ENCODE peak calls at places on chromosome 10, in nine cellular contexts. One of them, this sample, is unnamed.

GRCh38 chr10:132395704-132396494 is 1.1 kb upstream of the PWWP2B start:
- DNase-seq in transverse colon: peak; percentile 82
- DNase-seq in spleen: peak; percentile 95
- DNase-seq in ovary: peak; percentile 92
- DNase-seq in sigmoid colon: peak; percentile 90
- DNase-seq in K562: peak; percentile 43
- DNase-seq in A549: peak; percentile 40
- DNase-seq in HCT116: no peak
- DNase-seq in heart left ventricle: peak; percentile 81
- DNase-seq in this sample: peak; percentile 18

GRCh38 chr10:11416974-11417373 is 194.5 kb downstream of the USP6NL start:
- DNase-seq in transverse colon: no peak
- DNase-seq in spleen: no peak
- DNase-seq in ovary: no peak
- DNase-seq in sigmoid colon: no peak
- DNase-seq in K562: no peak
- DNase-seq in A549: no peak
- DNase-seq in HCT116: no peak
- DNase-seq in heart left ventricle: no peak
- DNase-seq in this sample: no peak

GRCh38 chr10:129023057-129023456 is 444.0 kb upstream of the MGMT start:
- DNase-seq in transverse colon: no peak
- DNase-seq in spleen: no peak
- DNase-seq in ovary: no peak
- DNase-seq in sigmoid colon: peak; percentile 74
- DNase-seq in K562: no peak
- DNase-seq in A549: no peak
- DNase-seq in HCT116: no peak
- DNase-seq in heart left ventricle: peak; percentile 71
- DNase-seq in this sample: no peak

GRCh38 chr10:78164687-78165086 is 131.0 kb downstream of the RPS24 start:
- DNase-seq in transverse colon: no peak
- DNase-seq in spleen: no peak
- DNase-seq in ovary: no peak
- DNase-seq in sigmoid colon: no peak
- DNase-seq in K562: no peak
- DNase-seq in A549: no peak
- DNase-seq in HCT116: no peak
- DNase-seq in heart left ventricle: no peak
- DNase-seq in this sample: no peak

GRCh38 chr10:30357075-30357801 is 8.2 kb upstream of the MTPAP start:
- DNase-seq in transverse colon: peak; percentile 50
- DNase-seq in spleen: peak; percentile 65
- DNase-seq in ovary: no peak
- DNase-seq in sigmoid colon: no peak
- DNase-seq in K562: no peak
- DNase-seq in A549: no peak
- DNase-seq in HCT116: no peak
- DNase-seq in heart left ventricle: no peak
- DNase-seq in this sample: no peak

GRCh38 chr10:22317121-22317370 is 858 bp downstream of the COMMD3 start:
- DNase-seq in transverse colon: peak; percentile 48
- DNase-seq in spleen: no peak
- DNase-seq in ovary: no peak
- DNase-seq in sigmoid colon: no peak
- DNase-seq in K562: no peak
- DNase-seq in A549: no peak
- DNase-seq in HCT116: no peak
- DNase-seq in heart left ventricle: no peak
- DNase-seq in this sample: no peak

GRCh38 chr10:110363572-110364411 is 59.1 kb upstream of the SMNDC1 start:
- DNase-seq in transverse colon: peak; percentile 24
- DNase-seq in spleen: no peak
- DNase-seq in ovary: no peak
- DNase-seq in sigmoid colon: no peak
- DNase-seq in K562: no peak
- DNase-seq in A549: no peak
- DNase-seq in HCT116: no peak
- DNase-seq in heart left ventricle: no peak
- DNase-seq in this sample: no peak

GRCh38 chr10:58740620-58741369 is 228.1 kb downstream of the BICC1 start:
- DNase-seq in transverse colon: no peak
- DNase-seq in spleen: no peak
- DNase-seq in ovary: no peak
- DNase-seq in sigmoid colon: no peak
- DNase-seq in K562: no peak
- DNase-seq in A549: no peak
- DNase-seq in HCT116: no peak
- DNase-seq in heart left ventricle: no peak
- DNase-seq in this sample: no peak

GRCh38 chr10:121956111-121957061 is 18.6 kb downstream of the NSMCE4A start:
- DNase-seq in transverse colon: no peak
- DNase-seq in spleen: no peak
- DNase-seq in ovary: no peak
- DNase-seq in sigmoid colon: no peak
- DNase-seq in K562: no peak
- DNase-seq in A549: no peak
- DNase-seq in HCT116: no peak
- DNase-seq in heart left ventricle: no peak
- DNase-seq in this sample: no peak

GRCh38 chr10:99538287-99538917 is 5.7 kb downstream of the NKX2-3 start:
- DNase-seq in transverse colon: no peak
- DNase-seq in spleen: no peak
- DNase-seq in ovary: no peak
- DNase-seq in sigmoid colon: no peak
- DNase-seq in K562: no peak
- DNase-seq in A549: no peak
- DNase-seq in HCT116: no peak
- DNase-seq in heart left ventricle: no peak
- DNase-seq in this sample: no peak

GRCh38 chr10:129954916-129955315 is 9.2 kb downstream of the EBF3 start:
- DNase-seq in transverse colon: no peak
- DNase-seq in spleen: no peak
- DNase-seq in ovary: no peak
- DNase-seq in sigmoid colon: no peak
- DNase-seq in K562: no peak
- DNase-seq in A549: no peak
- DNase-seq in HCT116: no peak
- DNase-seq in heart left ventricle: no peak
- DNase-seq in this sample: no peak

GRCh38 chr10:27360581-27361172 is 120.1 kb upstream of the ACBD5 start:
- DNase-seq in transverse colon: peak; percentile 81
- DNase-seq in spleen: peak; percentile 91
- DNase-seq in ovary: peak; percentile 52
- DNase-seq in sigmoid colon: peak; percentile 86
- DNase-seq in K562: peak; percentile 70
- DNase-seq in A549: peak; percentile 81
- DNase-seq in HCT116: peak; percentile 68
- DNase-seq in heart left ventricle: peak; percentile 67
- DNase-seq in this sample: peak; percentile 87

GRCh38 chr10:90968448-90969086 is 47.7 kb upstream of the ANKRD1 start:
- DNase-seq in transverse colon: no peak
- DNase-seq in spleen: no peak
- DNase-seq in ovary: no peak
- DNase-seq in sigmoid colon: no peak
- DNase-seq in K562: no peak
- DNase-seq in A549: peak; percentile 31
- DNase-seq in HCT116: no peak
- DNase-seq in heart left ventricle: no peak
- DNase-seq in this sample: no peak

GRCh38 chr10:29067161-29067560 is 221.7 kb upstream of the LYZL1 start:
- DNase-seq in transverse colon: no peak
- DNase-seq in spleen: no peak
- DNase-seq in ovary: no peak
- DNase-seq in sigmoid colon: no peak
- DNase-seq in K562: no peak
- DNase-seq in A549: no peak
- DNase-seq in HCT116: no peak
- DNase-seq in heart left ventricle: no peak
- DNase-seq in this sample: no peak

DNA sequence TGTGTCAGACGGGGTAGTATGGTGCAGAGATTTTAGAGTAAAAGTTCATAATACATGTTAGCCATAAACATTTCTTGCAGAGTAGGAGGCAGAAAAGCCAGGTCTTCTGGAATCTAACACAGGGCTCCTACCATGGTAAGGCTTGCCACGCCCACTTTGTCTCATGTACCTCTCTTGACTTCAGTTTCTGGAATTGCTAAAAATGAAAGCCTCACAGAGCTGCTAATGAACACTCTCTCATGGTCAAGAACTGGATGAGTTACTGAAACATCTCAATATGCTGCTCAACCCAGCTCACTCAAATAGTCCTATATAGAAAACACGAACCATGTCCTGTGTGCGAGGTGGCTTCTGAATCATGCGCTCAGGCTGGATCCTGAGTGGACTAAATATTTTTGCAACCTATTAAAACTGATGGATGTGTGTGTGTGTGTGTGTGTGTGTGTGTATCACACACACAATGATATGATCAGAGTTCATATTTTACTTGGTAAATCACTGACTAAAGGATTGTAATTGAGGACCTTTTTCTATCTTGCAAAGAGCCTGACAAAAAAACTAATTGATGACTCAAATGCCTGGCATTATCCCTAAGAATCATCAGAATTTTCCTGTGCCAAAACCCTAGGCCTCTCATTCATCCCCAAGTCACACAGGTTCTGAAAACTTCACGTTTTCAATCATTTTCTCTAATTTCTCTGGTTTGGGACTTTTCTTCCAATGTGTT is 1306.6 kb downstream of the XPNPEP1 start:
- DNase-seq in transverse colon: no peak
- DNase-seq in spleen: no peak
- DNase-seq in ovary: no peak
- DNase-seq in sigmoid colon: no peak
- DNase-seq in K562: no peak
- DNase-seq in A549: no peak
- DNase-seq in HCT116: no peak
- DNase-seq in heart left ventricle: no peak
- DNase-seq in this sample: no peak
- TF ChIP-seq POLR2A in transverse colon: no peak
- TF ChIP-seq POLR2A in spleen: no peak
- TF ChIP-seq POLR2A in ovary: no peak
- TF ChIP-seq POLR2A in sigmoid colon: no peak
- TF ChIP-seq POLR2A in K562: no peak
- TF ChIP-seq POLR2A in A549: no peak
- TF ChIP-seq POLR2A in HCT116: no peak
- TF ChIP-seq POLR2A in heart left ventricle: no peak
- TF ChIP-seq POLR2A in this sample: no peak

GRCh38 chr10:79443338-79444242 is 1.8 kb downstream of the ZCCHC24 start:
- DNase-seq in transverse colon: no peak
- DNase-seq in spleen: peak; percentile 75
- DNase-seq in ovary: no peak
- DNase-seq in sigmoid colon: no peak
- DNase-seq in K562: no peak
- DNase-seq in A549: no peak
- DNase-seq in HCT116: no peak
- DNase-seq in heart left ventricle: no peak
- DNase-seq in this sample: peak; percentile 22

GRCh38 chr10:79445708-79446450 is 455 bp upstream of the ZCCHC24 start:
- DNase-seq in transverse colon: peak; percentile 96
- DNase-seq in spleen: peak; percentile 99
- DNase-seq in ovary: peak; percentile 98
- DNase-seq in sigmoid colon: peak; percentile 99
- DNase-seq in K562: peak; percentile 98
- DNase-seq in A549: peak; percentile 95
- DNase-seq in HCT116: peak; percentile 92
- DNase-seq in heart left ventricle: peak; percentile 98
- DNase-seq in this sample: peak; percentile 96

GRCh38 chr10:79446451-79447020 is 1.1 kb upstream of the ZCCHC24 start:
- DNase-seq in transverse colon: peak; percentile 58
- DNase-seq in spleen: peak; percentile 92
- DNase-seq in ovary: peak; percentile 85
- DNase-seq in sigmoid colon: peak; percentile 91
- DNase-seq in K562: peak; percentile 88
- DNase-seq in A549: no peak
- DNase-seq in HCT116: no peak
- DNase-seq in heart left ventricle: peak; percentile 81
- DNase-seq in this sample: peak; percentile 43

GRCh38 chr10:79445217-79445707 is at the start of gene ZCCHC24:
- DNase-seq in transverse colon: peak; percentile 58
- DNase-seq in spleen: peak; percentile 94
- DNase-seq in ovary: peak; percentile 76
- DNase-seq in sigmoid colon: no peak
- DNase-seq in K562: no peak
- DNase-seq in A549: peak; percentile 54
- DNase-seq in HCT116: peak; percentile 22
- DNase-seq in heart left ventricle: no peak
- DNase-seq in this sample: peak; percentile 72

GRCh38 chr10:79444243-79445119 is 943 bp downstream of the ZCCHC24 start:
- DNase-seq in transverse colon: peak; percentile 56
- DNase-seq in spleen: peak; percentile 92
- DNase-seq in ovary: peak; percentile 75
- DNase-seq in sigmoid colon: peak; percentile 89
- DNase-seq in K562: peak; percentile 75
- DNase-seq in A549: peak; percentile 21
- DNase-seq in HCT116: no peak
- DNase-seq in heart left ventricle: peak; percentile 80
- DNase-seq in this sample: peak; percentile 63
- TF ChIP-seq POLR2A in transverse colon: peak; percentile 16
- TF ChIP-seq POLR2A in spleen: no peak
- TF ChIP-seq POLR2A in ovary: no peak
- TF ChIP-seq POLR2A in sigmoid colon: no peak
- TF ChIP-seq POLR2A in K562: no peak
- TF ChIP-seq POLR2A in A549: no peak
- TF ChIP-seq POLR2A in HCT116: no peak
- TF ChIP-seq POLR2A in heart left ventricle: no peak
- TF ChIP-seq POLR2A in this sample: no peak

GRCh38 chr10:784759-785538 is 95.5 kb upstream of the DIP2C start:
- DNase-seq in transverse colon: peak; percentile 45
- DNase-seq in spleen: peak; percentile 74
- DNase-seq in ovary: peak; percentile 63
- DNase-seq in sigmoid colon: peak; percentile 86
- DNase-seq in K562: peak; percentile 45
- DNase-seq in A549: peak; percentile 36
- DNase-seq in HCT116: peak; percentile 58
- DNase-seq in heart left ventricle: no peak
- DNase-seq in this sample: peak; percentile 13
- TF ChIP-seq POLR2A in transverse colon: no peak
- TF ChIP-seq POLR2A in spleen: no peak
- TF ChIP-seq POLR2A in ovary: no peak
- TF ChIP-seq POLR2A in sigmoid colon: no peak
- TF ChIP-seq POLR2A in K562: no peak
- TF ChIP-seq POLR2A in A549: no peak
- TF ChIP-seq POLR2A in HCT116: no peak
- TF ChIP-seq POLR2A in heart left ventricle: no peak
- TF ChIP-seq POLR2A in this sample: no peak

DNA sequence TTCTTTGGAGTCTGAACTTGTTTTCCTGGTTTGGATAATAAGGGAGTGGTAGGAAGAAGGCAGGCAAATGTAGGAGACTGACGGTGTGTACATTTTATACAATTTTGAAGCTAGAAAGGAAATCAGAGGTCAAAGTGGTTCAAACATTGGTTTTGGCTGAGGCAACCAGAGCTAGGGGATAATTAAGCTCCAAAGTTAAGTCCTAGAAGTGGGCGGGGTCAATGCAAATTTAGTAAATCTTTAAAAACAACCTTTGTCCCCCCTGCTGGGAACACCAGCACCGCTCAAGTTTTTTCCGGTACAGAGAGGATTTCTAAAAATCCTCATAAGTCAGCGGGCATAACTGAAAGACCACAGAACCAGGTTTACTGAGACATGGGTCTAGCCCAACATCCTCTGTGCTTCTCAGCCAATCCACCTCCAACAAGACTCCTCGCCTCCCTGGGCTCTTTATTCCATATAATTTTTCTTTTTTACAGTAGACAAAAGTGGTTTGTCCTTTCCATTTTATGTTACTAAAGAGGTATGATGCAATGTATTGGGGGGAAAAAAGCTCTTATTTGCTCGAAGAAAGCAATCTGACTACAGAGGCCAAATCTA is 1.7 kb downstream of the GLUD1 start:
- DNase-seq in transverse colon: peak; percentile 38
- DNase-seq in spleen: no peak
- DNase-seq in ovary: no peak
- DNase-seq in sigmoid colon: no peak
- DNase-seq in K562: peak; percentile 10
- DNase-seq in A549: no peak
- DNase-seq in HCT116: no peak
- DNase-seq in heart left ventricle: no peak
- DNase-seq in this sample: peak; percentile 14
- TF ChIP-seq POLR2A in transverse colon: peak; percentile 13
- TF ChIP-seq POLR2A in spleen: no peak
- TF ChIP-seq POLR2A in ovary: no peak
- TF ChIP-seq POLR2A in sigmoid colon: no peak
- TF ChIP-seq POLR2A in K562: no peak
- TF ChIP-seq POLR2A in A549: no peak
- TF ChIP-seq POLR2A in HCT116: no peak
- TF ChIP-seq POLR2A in heart left ventricle: no peak
- TF ChIP-seq POLR2A in this sample: no peak